ENCODE peak calls at places on chromosomes 11 and 22, in eight cellular contexts. L is OCI-LY7, O is uterus, W is GM10248, J is neuronal stem cell, X is osteoblast, B is AG09319, Q is amygdala. P is an unnamed sample.

GRCh38 chr11:85394288-85394687 is 232.9 kb downstream of the DLG2 start:
- DNase-seq in O (no peak), B (no peak), Q (no peak), L (no peak), W (no peak), J (no peak), X (no peak), P (no peak)

GRCh38 chr11:115267228-115267627 is 237.0 kb downstream of the CADM1 start:
- DNase-seq in J (no peak), X (no peak), Q (no peak), O (no peak), W (no peak), B (no peak), L (no peak), P (no peak)

GRCh38 chr22:40325315-40325714 is 21.0 kb upstream of the ADSL start:
- DNase-seq in W (peak), Q (no peak), O (no peak), X (no peak), J (no peak), B (no peak), L (no peak), P (no peak)

GRCh38 chr11:96186806-96187205 is 156.2 kb downstream of the MAML2 start:
- DNase-seq in L (no peak), J (no peak), X (no peak), Q (no peak), O (no peak), B (no peak), W (no peak), P (no peak)

GRCh38 chr11:87384078-87384729 is 346.5 kb downstream of the TMEM135 start:
- DNase-seq in B (no peak), X (no peak), L (no peak), Q (no peak), J (no peak), O (no peak), W (no peak), P (no peak)

GRCh38 chr11:116773203-116774112 is 671 bp upstream of the BUD13 start:
- DNase-seq in B (no peak), Q (peak), W (peak), X (peak), L (peak), J (no peak), O (no peak), P (no peak)

GRCh38 chr11:76604652-76605241 is 65.8 kb downstream of the LRRC32 start:
- DNase-seq in X (peak), B (peak), W (no peak), O (peak), J (no peak), Q (no peak), L (no peak), P (peak)

GRCh38 chr11:78419327-78419726 is 1.7 kb upstream of the GAB2 start:
- DNase-seq in B (peak), J (no peak), X (peak), O (peak), Q (no peak), W (no peak), L (no peak), P (peak)

GRCh38 chr11:13101836-13102574 is 92.9 kb downstream of the RASSF10 start:
- DNase-seq in L (no peak), W (no peak), X (peak), Q (no peak), J (no peak), B (no peak), O (no peak), P (no peak)

GRCh38 chr11:30617762-30618161 is 31.6 kb upstream of the MPPED2 start:
- DNase-seq in B (no peak), O (no peak), J (no peak), Q (no peak), L (no peak), W (no peak), X (no peak), P (no peak)

GRCh38 chr11:10581481-10582019 is 13.1 kb upstream of the LYVE1 start:
- DNase-seq in B (no peak), L (no peak), X (no peak), J (no peak), Q (no peak), O (no peak), W (no peak), P (peak)